ENCODE peak calls at places on chromosomes 4 and X, in five cellular contexts. L, G, I, C and T are unnamed samples.

GRCh38 chrX:41922694-41923171 is 621 bp downstream of the CASK start:
- DNase-seq in L (peak), G (no peak), C (no peak), I (peak), T (no peak)

GRCh38 chr4:24980064-24980690 is 50.6 kb downstream of the LGI2 start:
- DNase-seq in C (peak), I (peak), L (peak), G (peak), T (peak)

GRCh38 chr4:39255916-39256315 is 73.6 kb downstream of the WDR19 start:
- DNase-seq in I (no peak), C (no peak), G (no peak), L (no peak), T (no peak)

GRCh38 chr4:169048867-169049266 is 38.8 kb upstream of the CBR4 start:
- DNase-seq in G (no peak), L (no peak), C (no peak), I (no peak), T (no peak)

GRCh38 chr4:188989371-188989770 is 850.1 kb downstream of the TRIML1 start:
- DNase-seq in L (no peak), C (no peak), G (no peak), I (no peak), T (no peak)

GRCh38 chr4:116860891-116861290 is 224.5 kb downstream of the TRAM1L1 start:
- DNase-seq in I (no peak), G (no peak), C (no peak), L (no peak), T (no peak)

GRCh38 chr4:35500812-35501211 is 743.5 kb downstream of the ARAP2 start:
- DNase-seq in L (no peak), G (no peak), C (peak), I (no peak), T (no peak)

GRCh38 chr4:109826719-109827118 is 1.1 kb upstream of the RRH start:
- DNase-seq in L (peak), I (peak), C (no peak), G (no peak), T (no peak)

GRCh38 chrX:124829930-124830329 is 483.6 kb downstream of the SH2D1A start:
- DNase-seq in C (no peak), I (no peak), G (no peak), L (no peak), T (no peak)

GRCh38 chr4:22688236-22688635 is 4.5 kb upstream of the GBA3 start:
- DNase-seq in L (no peak), G (no peak), I (no peak), C (no peak), T (no peak)

GRCh38 chrX:1006156-1006730 is 206.2 kb downstream of the CRLF2 start:
- DNase-seq in L (no peak), C (no peak), I (no peak), G (no peak), T (no peak)

GRCh38 chrX:3728454-3728853 is 15.0 kb upstream of the PRKX start:
- DNase-seq in C (no peak), G (no peak), I (no peak), L (peak), T (no peak)

GRCh38 chrX:17355976-17356375 is 19.0 kb upstream of the NHS start:
- DNase-seq in C (no peak), I (no peak), L (no peak), G (no peak), T (no peak)

GRCh38 chrX:17359500-17359899 is 15.5 kb upstream of the NHS start:
- DNase-seq in L (no peak), C (no peak), I (no peak), G (no peak), T (no peak)

GRCh38 chrX:17361620-17362019 is 13.4 kb upstream of the NHS start:
- DNase-seq in G (no peak), C (no peak), L (peak), I (peak), T (peak)
- TF ChIP-seq ZBTB33 in G (no peak), C (no peak), L (no peak), I (no peak), T (no peak)

GRCh38 chr4:54231419-54232150 is 2.5 kb downstream of the PDGFRA start:
- DNase-seq in C (no peak), I (peak), L (no peak), G (no peak), T (no peak)
- TF ChIP-seq YY1 in C (no peak), I (no peak), L (no peak), G (no peak), T (no peak)

DNA sequence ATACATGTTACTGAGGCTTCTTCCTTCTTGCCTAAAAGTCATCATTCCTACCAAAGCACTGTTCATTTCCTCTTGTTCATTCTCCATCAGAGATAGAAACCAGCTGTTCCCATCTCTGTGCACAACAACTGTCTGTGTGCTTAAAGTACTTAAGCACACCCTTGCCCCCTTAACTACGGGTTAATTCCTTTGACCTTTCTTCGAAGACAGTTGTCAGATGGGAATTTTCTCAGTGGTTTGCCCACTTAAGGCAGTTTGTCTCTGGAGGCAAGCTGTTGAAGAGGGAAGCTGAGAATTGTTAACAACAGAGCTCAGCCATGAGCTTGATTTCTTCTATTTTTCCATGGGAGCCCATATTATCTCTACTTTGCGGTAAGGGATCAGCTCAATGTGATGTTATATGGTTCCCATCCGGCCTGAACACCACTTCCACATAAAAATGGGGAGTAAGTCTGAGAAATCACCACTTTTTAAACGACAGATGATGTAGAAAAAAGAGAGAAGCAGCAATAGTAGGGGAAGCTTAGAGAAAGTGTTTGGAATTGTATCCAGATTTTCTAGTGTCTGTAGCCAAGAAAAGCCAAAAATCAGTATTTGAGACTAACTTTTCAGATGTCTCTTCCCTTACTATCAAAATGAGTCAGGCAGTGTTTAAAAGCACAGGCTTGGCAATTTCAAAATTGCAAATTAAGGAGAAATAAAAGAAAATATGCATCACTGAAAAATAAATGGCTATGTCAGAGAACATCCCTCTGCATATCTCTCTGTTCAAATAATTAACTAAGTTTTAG is 194.4 kb downstream of the SLIT2 start:
- DNase-seq in L (no peak), G (no peak), I (no peak), C (no peak), T (no peak)
- TF ChIP-seq ZBTB33 in L (no peak), G (no peak), I (no peak), C (no peak), T (no peak)

DNA sequence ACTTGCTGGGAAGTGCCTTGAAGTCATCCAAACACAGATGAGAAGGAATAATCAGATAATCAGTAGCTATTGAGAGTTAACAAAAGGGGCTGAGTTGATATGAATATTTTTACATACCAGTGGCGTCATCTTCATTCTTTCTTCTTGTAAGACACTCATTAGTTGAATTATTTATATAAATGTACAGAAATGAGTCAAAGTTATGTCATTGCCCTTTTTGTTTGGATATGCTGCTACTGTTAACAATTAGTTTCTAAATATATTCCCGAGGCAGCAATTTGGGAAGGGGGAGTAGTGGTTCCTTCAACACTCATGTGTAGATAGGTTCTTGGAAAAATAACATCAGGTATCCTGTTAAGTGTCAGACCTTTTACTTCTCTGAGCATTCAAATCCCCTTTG is 436.6 kb downstream of the SPRY1 start:
- DNase-seq in L (no peak), G (no peak), C (no peak), I (no peak), T (no peak)
- TF ChIP-seq YY1 in L (no peak), G (no peak), C (no peak), I (no peak), T (no peak)

GRCh38 chrX:31154941-31155340 is 83.1 kb upstream of the FTHL17 start:
- DNase-seq in I (peak), C (no peak), L (no peak), G (no peak), T (no peak)

GRCh38 chrX:31153475-31154047 is 81.7 kb upstream of the FTHL17 start:
- DNase-seq in C (no peak), I (peak), L (no peak), G (no peak), T (no peak)
- TF ChIP-seq ZBTB33 in C (no peak), I (no peak), L (no peak), G (no peak), T (no peak)

GRCh38 chr4:71300964-71301363 is 37.9 kb upstream of the SLC4A4 start:
- DNase-seq in G (no peak), L (no peak), I (no peak), C (no peak), T (no peak)
- TF ChIP-seq YY1 in G (no peak), L (no peak), I (no peak), C (no peak), T (no peak)